ENCODE peak calls at places on chromosomes 3 and 15, in five cellular contexts. T is HepG2, O is SK-N-SH, M is GM12878, Z is H1. P is an unnamed sample.
A peak's percentile ranks its signal among the peaks of the same experiment; 100 is the strongest.

GRCh38 chr15:31606261-31606669 is 279.6 kb downstream of the KLF13 start:
- DNase-seq in T (no peak), O (no peak), M (no peak), Z (no peak), P (no peak)

GRCh38 chr3:31762888-31763351 is 218.1 kb downstream of the OSBPL10 start:
- DNase-seq in T (no peak), O (no peak), M (no peak), Z (no peak), P (no peak)

GRCh38 chr3:114110439-114110838 is 53.9 kb downstream of the QTRT2 start:
- DNase-seq in T (no peak), O (no peak), M (no peak), Z (no peak), P (no peak)

GRCh38 chr3:131804565-131805133 is 230.2 kb downstream of the CPNE4 start:
- DNase-seq in T (no peak), O (no peak), M (no peak), Z (no peak), P (no peak)

GRCh38 chr3:18224406-18224805 is 200.7 kb downstream of the SATB1 start:
- DNase-seq in T (no peak), O (no peak), M (no peak), Z (no peak), P (no peak)

GRCh38 chr3:100537646-100538338 is 45.4 kb downstream of the TMEM45A start:
- DNase-seq in T (no peak), O (no peak), M (no peak), Z (no peak), P (no peak)

GRCh38 chr3:79012530-79012913 is 755.3 kb downstream of the ROBO1 start:
- DNase-seq in T (no peak), O (no peak), M (no peak), Z (no peak), P (no peak)

GRCh38 chr15:65392368-65392767 is 14.6 kb upstream of the IGDCC3 start:
- DNase-seq in T (no peak), O (no peak), M (no peak), Z (no peak), P (no peak)

GRCh38 chr3:60756636-60757035 is 494.6 kb downstream of the FHIT start:
- DNase-seq in T (no peak), O (no peak), M (no peak), Z (no peak), P (no peak)

GRCh38 chr3:195259146-195259563 is 11.8 kb downstream of the XXYLT1 start:
- DNase-seq in T (no peak), O (peak; percentile 72), M (no peak), Z (no peak), P (peak; percentile 60)

GRCh38 chr15:89772933-89773583 is 3.1 kb upstream of the MESP2 start:
- DNase-seq in T (peak; percentile 47), O (peak; percentile 37), M (no peak), Z (no peak), P (peak; percentile 52)

GRCh38 chr3:59299561-59299960 is 249.7 kb upstream of the CFAP20DC start:
- DNase-seq in T (no peak), O (peak; percentile 5), M (no peak), Z (no peak), P (no peak)

GRCh38 chr3:157384526-157384925 is 52.1 kb upstream of the PTX3 start:
- DNase-seq in T (no peak), O (no peak), M (no peak), Z (no peak), P (no peak)

GRCh38 chr15:38877471-38877870 is 312.9 kb upstream of the RASGRP1 start:
- DNase-seq in T (peak; percentile 34), O (no peak), M (no peak), Z (no peak), P (no peak)

GRCh38 chr3:165532851-165533250 is 304.4 kb downstream of the BCHE start:
- DNase-seq in T (no peak), O (no peak), M (no peak), Z (no peak), P (no peak)

GRCh38 chr3:78029775-78030174 is 989.9 kb downstream of the ROBO2 start:
- DNase-seq in T (no peak), O (no peak), M (no peak), Z (peak; percentile 13), P (no peak)

GRCh38 chr3:4581452-4581851 is 88.3 kb downstream of the ITPR1 start:
- DNase-seq in T (no peak), O (no peak), M (no peak), Z (no peak), P (no peak)

GRCh38 chr15:55637086-55637485 is 48.9 kb upstream of the PYGO1 start:
- DNase-seq in T (no peak), O (no peak), M (no peak), Z (no peak), P (no peak)

GRCh38 chr15:36841154-36841553 is 259.2 kb downstream of the MEIS2 start:
- DNase-seq in T (no peak), O (no peak), M (no peak), Z (no peak), P (no peak)

GRCh38 chr3:132652640-132653270 is 6.9 kb downstream of the ACAD11 start:
- DNase-seq in T (no peak), O (no peak), M (no peak), Z (no peak), P (no peak)

GRCh38 chr15:72227192-72227586 is 3.8 kb downstream of the PKM start:
- DNase-seq in T (peak; percentile 7), O (no peak), M (peak; percentile 46), Z (no peak), P (peak; percentile 31)

GRCh38 chr3:140529096-140529495 is 148.8 kb upstream of the TRIM42 start:
- DNase-seq in T (no peak), O (no peak), M (no peak), Z (no peak), P (no peak)

GRCh38 chr15:75171408-75171807 is 30.3 kb upstream of the C15orf39 start:
- DNase-seq in T (peak; percentile 56), O (no peak), M (peak; percentile 30), Z (no peak), P (no peak)

GRCh38 chr3:53238051-53238850 is 17.6 kb downstream of the TKT start:
- DNase-seq in T (peak; percentile 80), O (no peak), M (no peak), Z (no peak), P (no peak)

GRCh38 chr3:13851997-13852637 is 27.8 kb downstream of the WNT7A start:
- DNase-seq in T (no peak), O (no peak), M (no peak), Z (no peak), P (no peak)

GRCh38 chr3:54511766-54512365 is 389.5 kb downstream of the CACNA2D3 start:
- DNase-seq in T (no peak), O (no peak), M (no peak), Z (no peak), P (no peak)

GRCh38 chr3:83926291-83926690 is 1032.5 kb upstream of the CADM2 start:
- DNase-seq in T (no peak), O (no peak), M (no peak), Z (no peak), P (no peak)

GRCh38 chr15:42712584-42712983 is 24.3 kb downstream of the CDAN1 start:
- DNase-seq in T (no peak), O (no peak), M (no peak), Z (no peak), P (no peak)
- TF ChIP-seq SIN3A in T (no peak), O (no peak), M (no peak), Z (no peak), P (no peak)

GRCh38 chr3:128319741-128320141 is 146.9 kb downstream of the DNAJB8 start:
- DNase-seq in T (no peak), O (no peak), M (no peak), Z (no peak), P (no peak)

GRCh38 chr3:128321418-128321817 is 145.3 kb downstream of the DNAJB8 start:
- DNase-seq in T (no peak), O (no peak), M (no peak), Z (no peak), P (no peak)

GRCh38 chr3:128320551-128321340 is 145.9 kb downstream of the DNAJB8 start:
- DNase-seq in T (no peak), O (no peak), M (no peak), Z (no peak), P (no peak)

GRCh38 chr3:128323206-128324081 is 143.2 kb downstream of the DNAJB8 start:
- DNase-seq in T (no peak), O (no peak), M (no peak), Z (no peak), P (no peak)

GRCh38 chr3:128322030-128323022 is 144.4 kb downstream of the DNAJB8 start:
- DNase-seq in T (no peak), O (no peak), M (no peak), Z (peak; percentile 17), P (peak; percentile 40)
- TF ChIP-seq USF2 in T (no peak), O (no peak), M (no peak), Z (no peak), P (no peak)

GRCh38 chr3:138271189-138271794 is 58.4 kb downstream of the NME9 start:
- DNase-seq in T (no peak), O (no peak), M (peak; percentile 24), Z (no peak), P (no peak)
- TF ChIP-seq SIN3A in T (no peak), O (no peak), M (no peak), Z (no peak), P (no peak)

GRCh38 chr3:71062037-71062919 is 521.2 kb downstream of the FOXP1 start:
- DNase-seq in T (no peak), O (no peak), M (no peak), Z (no peak), P (no peak)
- TF ChIP-seq USF2 in T (no peak), O (no peak), M (no peak), Z (no peak), P (no peak)

P was measured in K562.